ENCODE peak calls at places on chromosomes 4 and X, in five cellular contexts. J is ureter, M is fibroblast of lung, D is ACHN, X is uterus. O is an unnamed sample.

GRCh38 chr4:3062466-3062865 is 11.9 kb downstream of the HTT-AS start:
- DNase-seq in J (no peak), X (no peak), D (no peak), M (peak), O (no peak)

GRCh38 chrX:44025611-44026010 is 52.4 kb upstream of the NDP start:
- DNase-seq in J (no peak), D (no peak), X (no peak), M (peak), O (no peak)

GRCh38 chrX:21638311-21638710 is 19.8 kb downstream of the KLHL34 start:
- DNase-seq in D (no peak), X (no peak), M (peak), J (no peak), O (no peak)

GRCh38 chr4:80322716-80323115 is 12.8 kb upstream of the CFAP299 start:
- DNase-seq in M (peak), X (no peak), D (peak), J (no peak), O (no peak)

GRCh38 chrX:146055733-146056132 is 238.1 kb downstream of the SLITRK2 start:
- DNase-seq in J (no peak), M (no peak), X (no peak), D (no peak), O (no peak)

GRCh38 chrX:97389761-97390192 is 506.1 kb downstream of the RPA4 start:
- DNase-seq in X (no peak), D (peak), M (peak), J (no peak), O (no peak)

GRCh38 chrX:46788902-46789301 is 30.0 kb upstream of the SLC9A7 start:
- DNase-seq in M (no peak), X (no peak), D (no peak), J (no peak), O (peak)

GRCh38 chr4:174613979-174614378 is 91.7 kb upstream of the HPGD start:
- DNase-seq in J (no peak), X (no peak), D (no peak), M (no peak), O (no peak)

GRCh38 chr4:52750819-52751348 is 341 bp downstream of the ERVMER34-1 start:
- DNase-seq in X (peak), J (peak), D (no peak), M (peak), O (no peak)

GRCh38 chr4:1693131-1693896 is 9.2 kb upstream of the FAM53A start:
- DNase-seq in J (peak), X (peak), M (peak), D (peak), O (peak)

GRCh38 chrX:18146954-18147353 is 73.7 kb downstream of the BEND2 start:
- DNase-seq in M (peak), J (no peak), X (no peak), D (peak), O (peak)

GRCh38 chr4:43242611-43243010 is 350.1 kb downstream of the GRXCR1 start:
- DNase-seq in J (no peak), X (no peak), D (no peak), M (peak), O (no peak)

GRCh38 chr4:40337523-40337922 is 2.4 kb downstream of the CHRNA9 start:
- DNase-seq in M (no peak), X (no peak), D (no peak), J (no peak), O (no peak)

GRCh38 chr4:3865986-3866812 is 100.0 kb downstream of the ADRA2C start:
- DNase-seq in D (no peak), X (no peak), M (no peak), J (no peak), O (no peak)

GRCh38 chrX:9745417-9746115 is 20.1 kb downstream of the GPR143 start:
- DNase-seq in J (no peak), D (no peak), X (no peak), M (no peak), O (no peak)

GRCh38 chr4:140344621-140345020 is 28.8 kb upstream of the SCOC start:
- DNase-seq in X (no peak), M (no peak), J (no peak), D (no peak), O (no peak)

GRCh38 chrX:3548743-3549441 is 164.6 kb downstream of the PRKX start:
- DNase-seq in X (no peak), D (peak), J (no peak), M (peak), O (peak)

GRCh38 chr4:26441110-26441509 is 49.2 kb downstream of the CCKAR start:
- DNase-seq in X (no peak), J (no peak), M (peak), D (no peak), O (peak)

GRCh38 chrX:133979641-133980230 is 5.7 kb downstream of the GPC3 start:
- DNase-seq in D (no peak), X (no peak), M (no peak), J (no peak), O (no peak)

GRCh38 chrX:20333672-20334071 is 67.0 kb upstream of the RPS6KA3 start:
- DNase-seq in D (no peak), J (no peak), X (no peak), M (no peak), O (no peak)

GRCh38 chr4:120922390-120923200 is at the start of gene PRDM5:
- DNase-seq in M (peak), X (peak), J (peak), D (peak), O (peak)

GRCh38 chr4:78971326-78971725 is 32.1 kb upstream of the PAQR3 start:
- DNase-seq in D (no peak), M (no peak), J (no peak), X (peak), O (no peak)

GRCh38 chrX:134745636-134746378 is 87.5 kb upstream of the PLAC1 start:
- DNase-seq in D (no peak), J (no peak), X (no peak), M (no peak), O (no peak)

GRCh38 chr4:3797831-3798500 is 31.8 kb downstream of the ADRA2C start:
- DNase-seq in D (no peak), X (no peak), J (no peak), M (no peak), O (no peak)

GRCh38 chr4:143188325-143189088 is 3.8 kb downstream of the USP38 start:
- DNase-seq in D (no peak), M (no peak), J (no peak), X (no peak), O (no peak)

GRCh38 chr4:174423257-174423944 is 98.9 kb downstream of the HPGD start:
- DNase-seq in X (peak), D (peak), M (peak), J (peak), O (peak)

GRCh38 chrX:642436-643210 is 12.0 kb downstream of the SHOX start:
- DNase-seq in J (peak), M (no peak), D (no peak), X (no peak), O (no peak)

GRCh38 chrX:112672788-112673560 is 6.8 kb downstream of the LHFPL1 start:
- DNase-seq in M (no peak), D (no peak), X (no peak), J (no peak), O (no peak)

GRCh38 chr4:77151246-77151645 is 5.8 kb upstream of the CCNG2 start:
- DNase-seq in X (no peak), D (no peak), M (no peak), J (no peak), O (no peak)